ENCODE peak calls at places on chromosomes 7 and 10, in eight cellular contexts. F is iris pigment epithelial cell; P is MM.1S; T is mucosa of gallbladder; W is nephron progenitor cell; R is naive thymus-derived CD8-positive, alpha-beta T cell; Y is adrenal gland; N is Caki2. Z is an unnamed sample.

GRCh38 chr10:116183733-116184447 is 89.1 kb downstream of the GFRA1 start:
- DNase-seq in F (peak), P (no peak), T (no peak), W (peak), R (no peak), Y (peak), N (peak), Z (no peak)

GRCh38 chr10:98790817-98791216 is 344.1 kb upstream of the HPS1 start:
- DNase-seq in F (no peak), P (peak), T (no peak), W (no peak), R (no peak), Y (no peak), N (no peak), Z (no peak)

GRCh38 chr7:93185303-93186027 is 37.3 kb upstream of the SAMD9L start:
- DNase-seq in F (peak), P (no peak), T (no peak), W (no peak), R (no peak), Y (no peak), N (no peak), Z (peak)

GRCh38 chr7:518630-519428 is 817 bp downstream of the PDGFA start:
- DNase-seq in F (peak), P (no peak), T (peak), W (peak), R (no peak), Y (peak), N (peak), Z (peak)

GRCh38 chr10:80506189-80506575 is 31.5 kb upstream of the SH2D4B start:
- DNase-seq in F (peak), P (no peak), T (no peak), W (no peak), R (no peak), Y (no peak), N (peak), Z (peak)

GRCh38 chr7:5699951-5700384 is 81.5 kb downstream of the RNF216 start:
- DNase-seq in F (peak), P (peak), T (no peak), W (no peak), R (peak), Y (no peak), N (no peak), Z (no peak)

GRCh38 chr7:135169936-135170222 is 628 bp downstream of the CYREN start:
- DNase-seq in F (peak), P (peak), T (no peak), W (no peak), R (no peak), Y (no peak), N (no peak), Z (no peak)

GRCh38 chr7:107948645-107949442 is 54.1 kb downstream of the LAMB1 start:
- DNase-seq in F (peak), P (no peak), T (no peak), W (no peak), R (no peak), Y (peak), N (peak), Z (peak)